ENCODE peak calls at places on chromosomes 6 and 20, in eight cellular contexts. M, J, I, D, C, Y, Z and V are unnamed samples. For H3K9me3, the result is how much of the 10 kb centered on the place peaks cover.

GRCh38 chr6:41040101-41040910 is 1.3 kb upstream of the UNC5CL start:
- DNase-seq in M (no peak), I (peak), Y (no peak), D (no peak), Z (no peak), C (no peak), J (peak), V (no peak)

GRCh38 chr6:79430913-79431312 is 106.3 kb downstream of the LCA5 start:
- DNase-seq in D (no peak), M (no peak), I (no peak), C (no peak), Z (no peak), Y (no peak), J (no peak), V (no peak)

GRCh38 chr20:63978319-63979220 is 872 bp downstream of the SAMD10 start:
- DNase-seq in Z (no peak), D (peak), J (peak), I (peak), Y (peak), C (peak), M (peak), V (no peak)

GRCh38 chr6:41122373-41122772 is 31.8 kb downstream of the TREML1 start:
- DNase-seq in M (no peak), C (no peak), I (peak), Z (no peak), J (peak), D (no peak), Y (no peak), V (peak)

GRCh38 chr6:2503816-2504494 is 246.8 kb downstream of the MYLK4 start:
- DNase-seq in M (no peak), Z (no peak), J (peak), I (peak), C (no peak), Y (no peak), D (no peak), V (no peak)

GRCh38 chr6:2818593-2818992 is 23.1 kb downstream of the SERPINB1 start:
- DNase-seq in D (no peak), J (peak), Y (no peak), I (peak), C (no peak), M (no peak), Z (no peak), V (no peak)

GRCh38 chr6:88008411-88008810 is 39.2 kb upstream of the SPACA1 start:
- DNase-seq in C (no peak), M (no peak), J (peak), I (peak), Z (no peak), Y (no peak), D (no peak), V (no peak)

GRCh38 chr6:52503344-52503747 is 73.5 kb downstream of the TRAM2 start:
- DNase-seq in J (peak), Y (peak), D (no peak), C (no peak), M (no peak), I (peak), Z (no peak), V (no peak)

GRCh38 chr6:2157441-2158127 is 87.8 kb downstream of the GMDS start:
- DNase-seq in Z (no peak), C (no peak), M (no peak), D (peak), Y (no peak), I (peak), J (peak), V (peak)

GRCh38 chr6:22295145-22295544 is 1.7 kb downstream of the PRL start:
- DNase-seq in D (no peak), Z (no peak), I (no peak), C (no peak), M (no peak), Y (no peak), J (no peak), V (no peak)

GRCh38 chr6:134267917-134268361 is 50.0 kb downstream of the SGK1 start:
- DNase-seq in Z (peak), C (no peak), I (no peak), D (no peak), Y (no peak), J (no peak), M (peak), V (no peak)

GRCh38 chr6:26051683-26052310 is 35.4 kb upstream of the HFE start:
- DNase-seq in C (no peak), D (no peak), Z (no peak), M (no peak), J (no peak), I (no peak), Y (no peak), V (no peak)

GRCh38 chr20:61886721-61887658 is 178.7 kb downstream of the TAF4 start:
- DNase-seq in D (peak), I (peak), C (peak), M (no peak), Y (no peak), J (peak), Z (peak), V (no peak)

GRCh38 chr6:48068326-48069191 is 42.4 kb downstream of the PTCHD4 start:
- DNase-seq in Y (no peak), M (no peak), I (peak), D (no peak), Z (no peak), C (peak), J (peak), V (no peak)

GRCh38 chr6:38110407-38111025 is 291.0 kb downstream of the ZFAND3 start:
- DNase-seq in J (peak), C (no peak), M (no peak), Z (no peak), Y (no peak), I (peak), D (no peak), V (no peak)

GRCh38 chr6:129981598-129981997 is 36.8 kb upstream of the L3MBTL3 start:
- DNase-seq in M (no peak), J (no peak), Z (no peak), Y (no peak), I (no peak), C (no peak), D (no peak), V (no peak)

GRCh38 chr6:75601608-75602163 is at the start of gene SENP6:
- DNase-seq in Y (peak), M (peak), J (peak), I (peak), C (peak), Z (peak), D (peak), V (no peak)

GRCh38 chr6:106751501-106752252 is 122.3 kb downstream of the QRSL1 start:
- DNase-seq in M (no peak), Y (no peak), D (no peak), Z (no peak), C (no peak), J (peak), I (peak), V (no peak)

GRCh38 chr20:51322164-51322707 is 220.3 kb downstream of the NFATC2 start:
- DNase-seq in I (no peak), J (no peak), D (no peak), M (no peak), Y (no peak), Z (no peak), C (no peak), V (no peak)

GRCh38 chr6:85561750-85562357 is 31.8 kb downstream of the SNX14 start:
- DNase-seq in Y (no peak), I (no peak), J (peak), D (no peak), M (no peak), C (no peak), Z (no peak), V (no peak)

GRCh38 chr6:28861339-28861738 is 62.4 kb downstream of the TRIM27 start:
- DNase-seq in I (no peak), C (no peak), M (no peak), Z (no peak), D (no peak), Y (no peak), J (no peak), V (no peak)

GRCh38 chr6:75620387-75621304 is 19.0 kb downstream of the SENP6 start:
- DNase-seq in Z (no peak), I (no peak), M (no peak), D (no peak), Y (no peak), C (no peak), J (no peak), V (no peak)

GRCh38 chr6:34412054-34412453 is 13.8 kb downstream of the RPS10 start:
- DNase-seq in M (no peak), D (no peak), I (peak), J (no peak), C (no peak), Z (no peak), Y (no peak), V (no peak)

GRCh38 chr6:84581494-84582259 is 182.7 kb downstream of the TBX18 start:
- DNase-seq in D (no peak), I (peak), Z (no peak), C (no peak), J (peak), M (no peak), Y (no peak), V (peak)

GRCh38 chr20:31712112-31712553 is 10.5 kb downstream of the BCL2L1 start:
- DNase-seq in D (no peak), I (no peak), Z (no peak), C (no peak), J (no peak), Y (no peak), M (no peak), V (no peak)

GRCh38 chr20:775679-776135 is 7.4 kb upstream of the SLC52A3 start:
- DNase-seq in I (no peak), C (no peak), Z (no peak), M (no peak), Y (no peak), D (no peak), J (no peak), V (no peak)

GRCh38 chr6:128511518-128511917 is 8.9 kb downstream of the PTPRK start:
- DNase-seq in Z (no peak), D (no peak), I (peak), M (no peak), Y (no peak), C (no peak), J (peak), V (no peak)

GRCh38 chr6:23547851-23548250 is 578.2 kb upstream of the NRSN1 start:
- DNase-seq in Z (no peak), C (no peak), I (no peak), Y (no peak), J (no peak), M (no peak), D (no peak), V (no peak)

GRCh38 chr6:108581932-108582500 is 21.3 kb downstream of the FOXO3 start:
- DNase-seq in C (no peak), J (peak), M (no peak), Y (no peak), I (peak), D (no peak), Z (no peak), V (no peak)

GRCh38 chr6:27592107-27592480 is 119.2 kb upstream of the ZNF184 start:
- DNase-seq in D (no peak), Y (no peak), M (no peak), Z (no peak), J (no peak), C (no peak), I (no peak), V (no peak)

GRCh38 chr6:12371641-12372146 is 81.5 kb downstream of the EDN1 start:
- DNase-seq in C (no peak), Z (no peak), Y (no peak), I (peak), D (no peak), M (no peak), J (peak), V (no peak)

GRCh38 chr6:4610256-4610655 is 165.9 kb upstream of the CDYL start:
- DNase-seq in D (no peak), Y (peak), Z (no peak), J (peak), M (peak), C (peak), I (peak), V (no peak)

GRCh38 chr6:157792671-157793070 is 30.4 kb upstream of the SNX9 start:
- DNase-seq in M (no peak), I (no peak), J (no peak), Y (no peak), C (no peak), Z (no peak), D (no peak), V (no peak)

GRCh38 chr20:5749512-5750490 is at the start of gene SHLD1:
- DNase-seq in C (peak), I (peak), D (peak), J (peak), Y (peak), Z (peak), M (peak), V (peak)

GRCh38 chr20:50995506-50995905 is 27.4 kb downstream of the KCNG1 start:
- DNase-seq in M (no peak), C (no peak), Z (no peak), D (no peak), Y (no peak), I (peak), J (peak), V (no peak)

GRCh38 chr20:46955601-46956556 is 61.2 kb downstream of the EYA2 start:
- DNase-seq in J (peak), D (no peak), Z (no peak), I (no peak), C (no peak), Y (no peak), M (no peak), V (peak)

GRCh38 chr6:3848925-3849605 is at the start of gene FAM50B:
- DNase-seq in Y (peak), J (peak), C (peak), D (peak), I (peak), Z (peak), M (peak), V (peak)

GRCh38 chr20:8388146-8388545 is 256.1 kb downstream of the PLCB1 start:
- DNase-seq in Z (no peak), C (no peak), D (no peak), I (peak), Y (no peak), M (no peak), J (peak), V (no peak)

DNA sequence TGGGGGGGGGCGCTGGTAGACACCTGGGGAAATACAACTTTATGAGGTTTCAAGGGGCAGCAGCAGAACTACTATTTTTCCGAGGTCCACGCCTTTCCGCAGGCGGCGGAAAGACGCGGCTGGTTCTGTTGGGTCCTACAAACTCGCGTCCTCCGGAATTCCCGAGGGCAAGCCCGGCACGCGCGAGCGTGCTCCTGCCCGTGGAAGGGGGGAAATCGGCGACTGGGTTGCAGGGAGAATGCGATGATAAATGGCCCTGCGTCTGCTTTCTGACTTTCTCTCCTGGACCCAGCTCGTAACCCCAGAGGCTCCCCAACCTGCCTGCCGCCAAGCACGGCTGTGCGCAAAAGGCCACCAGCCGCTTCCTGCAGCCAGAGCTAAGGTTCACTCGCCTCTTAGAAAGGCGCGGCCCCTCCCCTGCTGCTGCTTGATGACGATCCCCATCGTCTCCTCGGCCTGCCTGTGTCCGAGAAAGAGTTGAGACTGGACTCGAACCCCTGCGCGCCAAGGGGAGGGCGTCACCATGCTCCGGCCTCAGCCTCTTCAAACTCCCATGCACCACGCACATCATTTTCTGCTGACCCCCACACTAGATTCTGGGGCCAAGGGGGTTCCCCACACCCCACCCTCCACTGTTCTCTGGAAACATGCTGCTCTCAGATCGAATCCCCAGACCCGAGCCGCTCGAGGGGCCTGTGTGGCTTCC is 6.7 kb downstream of the FOXA2 start:
- DNase-seq in D (no peak), C (no peak), J (no peak), M (no peak), I (no peak), Y (no peak), Z (no peak), V (no peak)
- H3K9me3 ChIP-seq in D (under half), C (under half), J (under half), M (under half), I (under half), Y (under half), Z (under half), V (under half)

DNA sequence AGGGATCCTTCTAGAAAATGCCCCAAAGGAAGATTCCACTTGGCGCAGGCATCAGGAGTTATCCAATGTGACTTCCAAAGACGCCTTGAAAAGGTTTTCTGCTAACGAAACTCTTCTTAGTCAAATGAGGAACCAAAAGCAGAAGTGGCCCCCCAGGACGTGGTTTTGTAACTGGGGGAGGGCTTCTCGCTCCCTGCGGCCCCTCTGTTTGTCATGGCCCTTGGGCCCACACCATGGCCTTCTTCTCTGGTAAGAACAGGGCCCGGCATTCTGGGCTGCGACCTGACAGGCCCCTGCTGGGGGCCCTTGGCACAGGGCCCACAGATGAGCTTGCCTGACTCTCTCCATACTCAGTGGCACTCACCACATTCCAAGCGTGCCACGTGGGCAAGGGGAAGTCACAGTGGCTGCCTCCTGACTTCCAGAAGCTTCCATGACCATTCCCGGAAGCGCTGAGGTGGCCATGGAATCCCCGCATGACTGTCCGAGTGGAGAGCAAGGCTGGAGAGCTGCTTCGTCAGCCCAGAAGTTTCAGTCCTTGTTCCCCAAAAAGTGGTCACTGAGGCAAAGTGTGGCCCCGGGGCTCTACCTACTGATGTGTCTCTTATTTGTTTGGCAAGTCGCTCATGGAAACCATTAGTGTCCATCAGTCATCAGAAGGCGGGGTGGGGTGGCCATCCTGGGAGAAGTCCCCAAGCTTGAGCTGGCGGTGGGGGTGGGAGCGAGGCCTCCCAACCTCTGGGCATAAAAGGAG is 881 bp upstream of the CTSZ start:
- DNase-seq in Y (no peak), M (peak), C (peak), Z (no peak), D (no peak), I (no peak), J (no peak), V (no peak)
- H3K4me3 ChIP-seq in Y (peak), M (no peak), C (no peak), Z (no peak), D (peak), I (no peak), J (no peak), V (no peak)

DNA sequence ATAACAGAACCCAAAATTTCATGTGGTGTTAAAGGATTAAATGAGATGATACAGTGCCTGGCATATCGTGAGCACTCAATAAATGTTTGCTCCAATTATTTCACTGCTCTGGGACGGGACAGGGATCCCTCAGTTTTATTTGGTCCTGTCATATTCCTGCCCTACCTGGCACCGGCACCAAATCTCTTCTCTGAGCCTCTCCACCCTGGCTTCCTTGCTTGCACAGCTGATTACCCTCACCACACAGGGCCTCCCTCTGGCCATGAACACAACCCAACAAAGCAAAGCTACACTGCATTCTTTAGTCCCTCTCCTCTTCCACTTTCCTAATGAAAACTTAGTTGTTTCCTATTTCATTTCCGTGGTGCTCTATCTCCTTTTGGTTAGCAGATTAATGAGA is 16.4 kb downstream of the CHD6 start:
- DNase-seq in M (no peak), J (no peak), D (no peak), I (no peak), C (no peak), Z (no peak), Y (no peak), V (no peak)
- H3K9me3 ChIP-seq in M (under half), J (under half), D (under half), I (under half), C (under half), Z (half or more), Y (under half), V (under half)

GRCh38 chr6:32867559-32868256 is 13.7 kb downstream of the PSMB9 start:
- DNase-seq in Z (no peak), Y (no peak), J (no peak), D (no peak), I (no peak), C (no peak), M (no peak), V (no peak)
- H3K4me3 ChIP-seq in Z (no peak), Y (no peak), J (no peak), D (no peak), I (no peak), C (no peak), M (no peak), V (no peak)

DNA sequence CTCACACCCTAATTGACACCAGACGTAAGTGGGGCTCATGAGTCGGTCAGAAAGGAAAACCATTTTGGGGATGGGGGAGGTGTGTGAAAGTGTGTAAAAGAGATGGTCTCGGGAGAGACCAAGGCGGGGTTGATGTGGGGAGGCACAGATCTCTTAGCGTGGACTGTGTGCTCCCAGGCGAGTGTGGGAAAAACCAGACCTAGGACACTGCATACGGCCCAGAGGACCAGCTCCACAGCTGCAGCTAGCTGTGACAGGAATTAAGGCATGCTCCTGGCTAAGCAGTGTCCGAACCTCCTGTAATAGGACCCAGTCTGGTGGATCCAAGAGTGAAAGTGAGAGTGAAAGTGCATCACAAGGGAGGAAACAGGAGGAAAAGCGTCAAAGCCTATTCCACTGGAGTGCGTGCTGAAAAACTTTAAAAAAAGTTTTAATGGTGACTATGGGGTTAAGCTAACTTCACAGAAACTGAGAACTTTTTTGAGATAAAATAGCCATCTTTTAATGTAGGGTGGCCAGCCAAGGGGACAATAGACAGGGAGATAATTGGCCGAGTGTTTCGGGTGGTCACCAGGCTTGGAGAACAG is 9.6 kb downstream of the IL22RA2 start:
- DNase-seq in D (no peak), C (no peak), J (no peak), Z (no peak), Y (no peak), I (no peak), M (no peak), V (no peak)
- H3K9me3 ChIP-seq in D (under half), C (under half), J (under half), Z (under half), Y (under half), I (under half), M (under half), V (under half)

GRCh38 chr6:125753218-125753936 is 3.9 kb downstream of the HEY2 start:
- DNase-seq in C (no peak), I (peak), J (peak), D (peak), Y (no peak), M (no peak), Z (no peak), V (no peak)
- H3K4me3 ChIP-seq in C (peak), I (no peak), J (no peak), D (no peak), Y (no peak), M (no peak), Z (no peak), V (no peak)

GRCh38 chr6:156583083-156583482 is 194.1 kb upstream of the ARID1B start:
- DNase-seq in Z (no peak), M (no peak), C (no peak), D (no peak), Y (no peak), J (no peak), I (no peak), V (no peak)

GRCh38 chr6:156575361-156575760 is 201.8 kb upstream of the ARID1B start:
- DNase-seq in Y (no peak), J (no peak), C (no peak), M (no peak), I (no peak), Z (no peak), D (no peak), V (no peak)

GRCh38 chr6:156582509-156582992 is 194.6 kb upstream of the ARID1B start:
- DNase-seq in Z (no peak), C (no peak), D (no peak), M (no peak), J (no peak), I (no peak), Y (no peak), V (no peak)

GRCh38 chr6:156579564-156579963 is 197.6 kb upstream of the ARID1B start:
- DNase-seq in D (no peak), J (no peak), Y (no peak), I (no peak), Z (no peak), C (no peak), M (no peak), V (no peak)

GRCh38 chr6:156577749-156578148 is 199.4 kb upstream of the ARID1B start:
- DNase-seq in C (no peak), Y (no peak), I (no peak), Z (no peak), J (no peak), M (no peak), D (no peak), V (no peak)
- H3K9me3 ChIP-seq in C (under half), Y (under half), I (under half), Z (under half), J (under half), M (under half), D (under half), V (under half)